ENCODE peak calls at places on chromosome 1, in seven cellular contexts. One of them, this sample, is unnamed.

GRCh38 chr1:198318092-198318491 is 161.3 kb downstream of the NEK7 start:
- DNase-seq in trophoblast cell: no peak
- DNase-seq in IMR-90: no peak
- DNase-seq in H9: no peak
- DNase-seq in H1: no peak
- DNase-seq in mesenchymal stem cell: no peak
- DNase-seq in mesendoderm: no peak
- DNase-seq in this sample: no peak

GRCh38 chr1:95451054-95451453 is 217.0 kb downstream of the RWDD3 start:
- DNase-seq in trophoblast cell: peak
- DNase-seq in IMR-90: no peak
- DNase-seq in H9: peak
- DNase-seq in H1: no peak
- DNase-seq in mesenchymal stem cell: no peak
- DNase-seq in mesendoderm: peak
- DNase-seq in this sample: no peak

GRCh38 chr1:166164995-166165660 is 1.7 kb downstream of the FAM78B start:
- DNase-seq in trophoblast cell: peak
- DNase-seq in IMR-90: peak
- DNase-seq in H9: peak
- DNase-seq in H1: peak
- DNase-seq in mesenchymal stem cell: peak
- DNase-seq in mesendoderm: peak
- DNase-seq in this sample: peak

GRCh38 chr1:177948336-177948972 is 21.4 kb downstream of the SEC16B start:
- DNase-seq in trophoblast cell: peak
- DNase-seq in IMR-90: peak
- DNase-seq in H9: peak
- DNase-seq in H1: peak
- DNase-seq in mesenchymal stem cell: peak
- DNase-seq in mesendoderm: peak
- DNase-seq in this sample: peak

GRCh38 chr1:50633465-50633864 is 210.2 kb upstream of the DMRTA2 start:
- DNase-seq in trophoblast cell: no peak
- DNase-seq in IMR-90: no peak
- DNase-seq in H9: no peak
- DNase-seq in H1: no peak
- DNase-seq in mesenchymal stem cell: no peak
- DNase-seq in mesendoderm: peak
- DNase-seq in this sample: no peak

GRCh38 chr1:159315381-159315780 is 13.2 kb downstream of the FCER1A start:
- DNase-seq in trophoblast cell: no peak
- DNase-seq in IMR-90: no peak
- DNase-seq in H9: no peak
- DNase-seq in H1: no peak
- DNase-seq in mesenchymal stem cell: no peak
- DNase-seq in mesendoderm: no peak
- DNase-seq in this sample: no peak

GRCh38 chr1:14479865-14480264 is 118.6 kb upstream of the KAZN start:
- DNase-seq in trophoblast cell: peak
- DNase-seq in IMR-90: no peak
- DNase-seq in H9: no peak
- DNase-seq in H1: no peak
- DNase-seq in mesenchymal stem cell: no peak
- DNase-seq in mesendoderm: peak
- DNase-seq in this sample: no peak

GRCh38 chr1:202367200-202367742 is 18.8 kb downstream of the PPP1R12B start:
- DNase-seq in trophoblast cell: peak
- DNase-seq in IMR-90: peak
- DNase-seq in H9: no peak
- DNase-seq in H1: no peak
- DNase-seq in mesenchymal stem cell: no peak
- DNase-seq in mesendoderm: no peak
- DNase-seq in this sample: no peak

GRCh38 chr1:3617806-3618345 is 6.6 kb upstream of the MEGF6 start:
- DNase-seq in trophoblast cell: no peak
- DNase-seq in IMR-90: no peak
- DNase-seq in H9: no peak
- DNase-seq in H1: no peak
- DNase-seq in mesenchymal stem cell: no peak
- DNase-seq in mesendoderm: no peak
- DNase-seq in this sample: no peak

GRCh38 chr1:15616704-15617172 is 520 bp upstream of the DDI2 start:
- DNase-seq in trophoblast cell: no peak
- DNase-seq in IMR-90: peak
- DNase-seq in H9: peak
- DNase-seq in H1: no peak
- DNase-seq in mesenchymal stem cell: peak
- DNase-seq in mesendoderm: peak
- DNase-seq in this sample: peak

GRCh38 chr1:219041141-219041540 is 132.5 kb upstream of the LYPLAL1 start:
- DNase-seq in trophoblast cell: no peak
- DNase-seq in IMR-90: peak
- DNase-seq in H9: no peak
- DNase-seq in H1: no peak
- DNase-seq in mesenchymal stem cell: peak
- DNase-seq in mesendoderm: no peak
- DNase-seq in this sample: no peak

GRCh38 chr1:151056149-151056548 is 3.3 kb downstream of the CDC42SE1 start:
- DNase-seq in trophoblast cell: no peak
- DNase-seq in IMR-90: no peak
- DNase-seq in H9: no peak
- DNase-seq in H1: no peak
- DNase-seq in mesenchymal stem cell: no peak
- DNase-seq in mesendoderm: no peak
- DNase-seq in this sample: no peak

GRCh38 chr1:212285685-212286436 is 651 bp downstream of the PPP2R5A start:
- DNase-seq in trophoblast cell: peak
- DNase-seq in IMR-90: peak
- DNase-seq in H9: peak
- DNase-seq in H1: peak
- DNase-seq in mesenchymal stem cell: peak
- DNase-seq in mesendoderm: peak
- DNase-seq in this sample: peak
- H2AK5ac ChIP-seq in trophoblast cell: no peak
- H2AK5ac ChIP-seq in IMR-90: peak
- H2AK5ac ChIP-seq in H9: no peak
- H2AK5ac ChIP-seq in H1: no peak
- H2AK5ac ChIP-seq in mesenchymal stem cell: no peak
- H2AK5ac ChIP-seq in mesendoderm: no peak
- H2AK5ac ChIP-seq in this sample: no peak

GRCh38 chr1:39332291-39332690 is 127.8 kb downstream of the MACF1 start:
- DNase-seq in trophoblast cell: no peak
- DNase-seq in IMR-90: peak
- DNase-seq in H9: no peak
- DNase-seq in H1: no peak
- DNase-seq in mesenchymal stem cell: no peak
- DNase-seq in mesendoderm: no peak
- DNase-seq in this sample: no peak
- H4K8ac ChIP-seq in trophoblast cell: no peak
- H4K8ac ChIP-seq in IMR-90: no peak
- H4K8ac ChIP-seq in H9: no peak
- H4K8ac ChIP-seq in H1: no peak
- H4K8ac ChIP-seq in mesenchymal stem cell: no peak
- H4K8ac ChIP-seq in mesendoderm: no peak
- H4K8ac ChIP-seq in this sample: no peak

GRCh38 chr1:207918016-207918415 is 7.1 kb upstream of the CD34 start:
- DNase-seq in trophoblast cell: no peak
- DNase-seq in IMR-90: no peak
- DNase-seq in H9: no peak
- DNase-seq in H1: no peak
- DNase-seq in mesenchymal stem cell: no peak
- DNase-seq in mesendoderm: peak
- DNase-seq in this sample: no peak
- H2AK5ac ChIP-seq in trophoblast cell: no peak
- H2AK5ac ChIP-seq in IMR-90: no peak
- H2AK5ac ChIP-seq in H9: no peak
- H2AK5ac ChIP-seq in H1: no peak
- H2AK5ac ChIP-seq in mesenchymal stem cell: no peak
- H2AK5ac ChIP-seq in mesendoderm: no peak
- H2AK5ac ChIP-seq in this sample: no peak

GRCh38 chr1:11057477-11057876 is 2.3 kb downstream of the SRM start:
- DNase-seq in trophoblast cell: no peak
- DNase-seq in IMR-90: no peak
- DNase-seq in H9: no peak
- DNase-seq in H1: no peak
- DNase-seq in mesenchymal stem cell: no peak
- DNase-seq in mesendoderm: peak
- DNase-seq in this sample: no peak
- H4K8ac ChIP-seq in trophoblast cell: no peak
- H4K8ac ChIP-seq in IMR-90: no peak
- H4K8ac ChIP-seq in H9: no peak
- H4K8ac ChIP-seq in H1: no peak
- H4K8ac ChIP-seq in mesenchymal stem cell: no peak
- H4K8ac ChIP-seq in mesendoderm: no peak
- H4K8ac ChIP-seq in this sample: no peak